ENCODE peak calls at places on chromosomes 7 and 10, in eight cellular contexts. A is mucosa of descending colon, N is body of pancreas, C is pancreas, L is dorsolateral prefrontal cortex, J is neural crest cell, Y is foreskin fibroblast, F is GM13977. E is an unnamed sample.

GRCh38 chr10:44682516-44682915 is 228.6 kb upstream of the TMEM72 start:
- DNase-seq in C (no peak), A (no peak), N (no peak), Y (no peak), F (no peak), J (no peak), L (no peak), E (no peak)

GRCh38 chr10:88557659-88558058 is 25.5 kb downstream of the RNLS start:
- DNase-seq in C (no peak), J (no peak), N (no peak), Y (peak; percentile 82), A (no peak), F (no peak), L (no peak), E (no peak)

GRCh38 chr10:132243141-132243540 is 56.4 kb downstream of the DPYSL4 start:
- DNase-seq in J (no peak), L (no peak), F (no peak), A (no peak), Y (no peak), N (no peak), C (no peak), E (no peak)

GRCh38 chr7:65731562-65732035 is 141.3 kb upstream of the VKORC1L1 start:
- DNase-seq in J (peak; percentile 26), F (no peak), N (peak; percentile 64), C (peak; percentile 19), Y (peak; percentile 29), A (peak; percentile 42), L (no peak), E (no peak)

GRCh38 chr7:124718032-124718766 is 47.4 kb downstream of the GPR37 start:
- DNase-seq in N (no peak), A (no peak), J (no peak), C (no peak), Y (no peak), F (no peak), L (no peak), E (no peak)

GRCh38 chr10:128422999-128423398 is 296.8 kb upstream of the MKI67 start:
- DNase-seq in Y (no peak), C (no peak), N (no peak), A (no peak), J (no peak), L (no peak), F (no peak), E (no peak)

GRCh38 chr7:1460757-1461639 is 1.7 kb upstream of the MICALL2 start:
- DNase-seq in F (peak; percentile 83), L (no peak), C (peak; percentile 77), A (peak; percentile 84), J (no peak), Y (peak; percentile 51), N (peak; percentile 75), E (peak; percentile 31)

GRCh38 chr10:110357252-110357780 is 52.6 kb upstream of the SMNDC1 start:
- DNase-seq in Y (peak; percentile 97), A (peak; percentile 25), L (no peak), C (no peak), J (no peak), F (peak; percentile 62), N (no peak), E (peak; percentile 87)

GRCh38 chr7:150450491-150450992 is at the start of gene GIMAP8:
- DNase-seq in F (peak; percentile 53), A (peak; percentile 41), C (no peak), L (no peak), N (peak; percentile 25), Y (no peak), J (no peak), E (no peak)

GRCh38 chr10:73956476-73957338 is 41.2 kb upstream of the VCL start:
- DNase-seq in Y (peak; percentile 65), F (peak; percentile 62), J (no peak), N (no peak), A (no peak), C (no peak), L (no peak), E (no peak)

GRCh38 chr10:5720182-5720581 is 35.5 kb downstream of the TASOR2 start:
- DNase-seq in J (no peak), L (no peak), A (no peak), Y (no peak), N (no peak), C (no peak), F (no peak), E (no peak)

GRCh38 chr10:109429956-109430760 is 493.2 kb downstream of the XPNPEP1 start:
- DNase-seq in C (no peak), Y (peak; percentile 48), L (no peak), F (no peak), A (no peak), N (no peak), J (no peak), E (no peak)

GRCh38 chr7:106231856-106232490 is 52.8 kb downstream of the NAMPT start:
- DNase-seq in C (no peak), L (no peak), Y (no peak), F (no peak), A (no peak), J (no peak), N (no peak), E (no peak)

GRCh38 chr7:35694161-35694783 is 663 bp downstream of the HERPUD2 start:
- DNase-seq in C (peak; percentile 15), F (no peak), L (no peak), A (peak; percentile 36), Y (peak; percentile 44), J (peak; percentile 60), N (no peak), E (no peak)

GRCh38 chr7:111113263-111114017 is 22.5 kb downstream of the LRRN3 start:
- DNase-seq in A (no peak), F (no peak), N (no peak), L (no peak), J (no peak), Y (peak; percentile 49), C (no peak), E (no peak)

GRCh38 chr7:92625617-92626016 is 35.4 kb upstream of the FAM133B start:
- DNase-seq in C (no peak), L (no peak), A (no peak), F (no peak), N (no peak), Y (no peak), J (no peak), E (no peak)

GRCh38 chr10:17199351-17199804 is 2.1 kb downstream of the TRDMT1 start:
- DNase-seq in J (no peak), C (no peak), A (no peak), Y (peak; percentile 74), N (no peak), L (no peak), F (no peak), E (peak; percentile 30)

DNA sequence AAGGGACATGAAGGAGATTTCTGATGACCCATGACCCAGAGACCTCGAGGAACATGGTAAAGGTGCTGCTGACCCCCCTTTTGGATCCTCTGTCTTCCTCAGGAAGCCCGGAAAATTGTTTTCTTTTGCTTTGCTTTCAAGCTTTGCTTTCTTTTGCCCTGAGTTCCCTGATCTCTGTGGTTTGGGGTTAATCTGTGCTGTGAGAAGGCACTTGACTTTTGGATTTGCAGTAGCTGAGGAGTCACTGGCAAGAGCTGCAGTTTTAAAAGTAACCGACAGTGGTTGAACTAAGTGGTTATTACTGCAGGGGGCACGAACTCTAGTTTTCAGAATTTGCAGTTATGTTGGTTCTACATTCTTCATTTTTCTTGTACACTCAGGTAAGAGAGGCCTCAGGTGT is 53.0 kb downstream of the PDZD8 start:
- DNase-seq in Y (no peak), C (no peak), F (no peak), L (no peak), J (no peak), A (no peak), N (no peak), E (no peak)
- TF ChIP-seq CTCF in Y (no peak), C (no peak), F (no peak), L (no peak), J (no peak), A (no peak), N (no peak), E (no peak)

DNA sequence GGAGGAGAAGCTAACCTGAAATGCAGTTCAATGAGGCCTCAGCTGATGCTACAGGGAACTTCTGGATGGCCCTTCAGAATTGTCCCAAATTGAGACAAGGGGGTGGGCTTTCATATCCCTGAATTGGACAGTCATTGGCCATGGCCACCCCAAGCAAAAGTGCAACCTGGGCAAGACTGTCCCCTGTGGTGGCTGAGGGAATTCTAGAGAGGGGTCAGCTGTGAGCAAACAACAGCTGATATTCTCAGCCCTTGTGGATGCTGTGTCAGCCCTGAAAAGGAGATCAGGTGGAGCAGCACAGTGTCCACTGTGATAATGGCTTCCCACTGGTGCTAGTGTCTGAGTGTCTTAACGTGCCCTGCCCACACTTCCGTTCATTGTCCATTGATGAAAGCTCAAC is 76.6 kb downstream of the SLC16A9 start:
- DNase-seq in C (no peak), F (no peak), J (no peak), A (no peak), L (no peak), Y (no peak), N (no peak), E (no peak)
- TF ChIP-seq CTCF in C (no peak), F (no peak), J (no peak), A (no peak), L (no peak), Y (no peak), N (no peak), E (no peak)

DNA sequence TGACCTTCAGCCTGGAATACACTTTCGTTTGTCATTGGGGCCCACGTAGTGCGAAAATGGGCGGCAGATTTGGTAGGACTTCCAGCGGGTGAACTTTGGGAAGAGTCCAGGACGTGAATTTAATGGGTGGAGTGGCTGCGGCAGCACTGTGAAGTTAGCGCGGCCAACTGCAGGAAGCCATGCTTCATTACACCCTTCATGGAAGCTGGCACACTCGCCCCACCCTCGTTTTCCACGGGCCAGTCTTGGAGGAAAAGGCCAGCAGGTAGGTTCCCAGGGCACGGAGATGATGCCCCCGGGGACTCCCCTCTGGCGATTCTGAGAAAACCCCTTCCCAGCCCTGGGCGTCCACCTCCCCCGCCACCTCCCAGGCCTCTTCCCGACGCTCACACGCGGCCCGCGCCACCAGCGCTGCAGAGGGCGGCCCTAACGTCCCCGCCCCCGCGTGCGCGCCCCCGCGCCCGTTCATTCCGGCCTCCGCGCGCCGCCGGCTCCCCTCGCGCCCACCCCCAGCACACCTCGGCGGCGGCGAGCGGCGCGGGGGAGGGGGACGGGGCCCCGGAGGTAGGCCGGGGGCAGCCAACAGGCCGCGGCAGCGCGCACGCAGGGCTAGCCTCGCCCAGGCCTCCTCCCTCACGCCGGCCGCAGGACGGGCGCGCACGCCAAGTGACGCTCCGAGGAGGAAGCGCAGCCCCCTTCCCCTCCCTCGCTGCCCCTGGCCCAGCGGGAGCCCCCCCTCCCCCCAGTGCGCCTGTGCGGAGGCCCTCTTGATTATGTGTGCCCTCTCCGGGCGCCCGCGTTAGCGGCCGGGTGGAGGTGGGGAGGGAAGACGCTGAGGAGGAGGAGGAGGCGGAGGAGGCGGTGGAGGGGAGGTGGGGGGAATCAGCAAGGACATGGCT is at the start of gene MLLT10:
- DNase-seq in Y (peak; percentile 99), L (peak; percentile 85), N (peak; percentile 96), F (peak; percentile 96), C (peak; percentile 97), J (peak; percentile 89), A (peak; percentile 96), E (peak; percentile 93)
- TF ChIP-seq CTCF in Y (peak; percentile 24), L (no peak), N (peak; percentile 66), F (no peak), C (peak; percentile 9), J (peak; percentile 44), A (no peak), E (peak; percentile 20)

DNA sequence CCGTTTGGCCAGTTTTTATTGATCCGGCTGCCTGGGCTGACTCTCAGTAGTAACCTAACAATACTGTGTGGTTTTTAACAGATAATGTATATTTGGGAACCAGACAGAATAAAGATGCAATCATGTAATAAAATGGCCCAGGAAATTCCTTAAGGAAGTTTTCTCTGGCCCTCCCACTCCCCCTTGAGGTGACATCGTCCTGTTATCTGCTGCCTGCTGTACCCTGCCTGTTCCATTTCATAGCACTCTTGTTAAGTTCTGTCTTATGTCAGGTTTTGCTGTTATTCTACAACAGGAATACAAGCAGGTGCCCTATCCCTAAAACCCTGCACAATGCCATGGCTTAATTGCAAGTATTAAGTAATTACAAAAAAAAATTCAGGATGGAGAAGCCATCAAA is 12.5 kb downstream of the ITGB8 start:
- DNase-seq in J (no peak), A (peak; percentile 40), N (peak; percentile 19), L (no peak), C (no peak), F (no peak), Y (peak; percentile 26), E (no peak)
- TF ChIP-seq CTCF in J (peak; percentile 43), A (no peak), N (peak; percentile 20), L (no peak), C (no peak), F (peak; percentile 8), Y (no peak), E (no peak)

E was measured in AG09319.